ENCODE peak calls at places on chromosome 21, in ten cellular contexts. B is PC-3; Z is right cardiac atrium; E is CD8-positive, alpha-beta memory T cell; I is K562; X is epithelial cell of prostate; R is AG04450; W is ovary; S is breast epithelium; V is neuronal stem cell. C is an unnamed sample.
A peak's percentile ranks its signal among the peaks of the same experiment; 100 is the strongest.

GRCh38 chr21:38493549-38494253 is 4.6 kb downstream of the ERG start:
- DNase-seq in B (no peak), Z (no peak), E (no peak), I (no peak), X (no peak), R (no peak), W (no peak), S (no peak), V (no peak), C (no peak)

GRCh38 chr21:38788275-38788911 is 17.3 kb upstream of the ETS2 start:
- DNase-seq in B (no peak), Z (no peak), E (no peak), I (no peak), X (no peak), R (no peak), W (no peak), S (no peak), V (no peak), C (no peak)

GRCh38 chr21:38720074-38720473 is 85.7 kb upstream of the ETS2 start:
- DNase-seq in B (no peak), Z (no peak), E (no peak), I (no peak), X (no peak), R (no peak), W (no peak), S (no peak), V (no peak), C (no peak)

GRCh38 chr21:26072891-26073615 is 97.5 kb downstream of the APP start:
- DNase-seq in B (no peak), Z (no peak), E (no peak), I (no peak), X (no peak), R (peak; percentile 44), W (no peak), S (no peak), V (no peak), C (no peak)

GRCh38 chr21:34834852-34835501 is 166.2 kb downstream of the CLIC6 start:
- DNase-seq in B (no peak), Z (no peak), E (no peak), I (no peak), X (no peak), R (no peak), W (no peak), S (no peak), V (no peak), C (no peak)

GRCh38 chr21:15564907-15565306 is 164.9 kb upstream of the USP25 start:
- DNase-seq in B (no peak), Z (no peak), E (no peak), I (no peak), X (no peak), R (no peak), W (no peak), S (no peak), V (no peak), C (no peak)

GRCh38 chr21:46115441-46116188 is 17.7 kb downstream of the COL6A2 start:
- DNase-seq in B (no peak), Z (peak; percentile 13), E (no peak), I (no peak), X (no peak), R (no peak), W (peak; percentile 14), S (no peak), V (no peak), C (no peak)

GRCh38 chr21:26777166-26777565 is 68.0 kb downstream of the ADAMTS1 start:
- DNase-seq in B (no peak), Z (no peak), E (no peak), I (no peak), X (no peak), R (no peak), W (no peak), S (no peak), V (no peak), C (no peak)

GRCh38 chr21:26850116-26850643 is 5.0 kb upstream of the ADAMTS1 start:
- DNase-seq in B (peak; percentile 80), Z (no peak), E (no peak), I (peak; percentile 45), X (no peak), R (no peak), W (no peak), S (no peak), V (peak; percentile 36), C (no peak)

GRCh38 chr21:46159390-46159789 is 4.0 kb upstream of the FTCD start:
- DNase-seq in B (no peak), Z (no peak), E (no peak), I (no peak), X (no peak), R (no peak), W (no peak), S (no peak), V (no peak), C (no peak)

GRCh38 chr21:45366931-45367401 is 38.0 kb upstream of the COL18A1 start:
- DNase-seq in B (peak; percentile 90), Z (peak; percentile 89), E (no peak), I (peak; percentile 65), X (no peak), R (peak; percentile 93), W (peak; percentile 91), S (peak; percentile 34), V (no peak), C (no peak)

GRCh38 chr21:14911351-14911750 is 153.4 kb downstream of the NRIP1 start:
- DNase-seq in B (peak; percentile 74), Z (no peak), E (no peak), I (no peak), X (peak; percentile 16), R (no peak), W (no peak), S (no peak), V (no peak), C (no peak)

GRCh38 chr21:31897311-31897710 is 24.5 kb downstream of the HUNK start:
- DNase-seq in B (no peak), Z (no peak), E (no peak), I (no peak), X (no peak), R (no peak), W (no peak), S (no peak), V (no peak), C (no peak)

GRCh38 chr21:15826908-15827601 is 97.3 kb downstream of the USP25 start:
- DNase-seq in B (no peak), Z (no peak), E (no peak), I (no peak), X (no peak), R (no peak), W (no peak), S (no peak), V (no peak), C (no peak)

DNA sequence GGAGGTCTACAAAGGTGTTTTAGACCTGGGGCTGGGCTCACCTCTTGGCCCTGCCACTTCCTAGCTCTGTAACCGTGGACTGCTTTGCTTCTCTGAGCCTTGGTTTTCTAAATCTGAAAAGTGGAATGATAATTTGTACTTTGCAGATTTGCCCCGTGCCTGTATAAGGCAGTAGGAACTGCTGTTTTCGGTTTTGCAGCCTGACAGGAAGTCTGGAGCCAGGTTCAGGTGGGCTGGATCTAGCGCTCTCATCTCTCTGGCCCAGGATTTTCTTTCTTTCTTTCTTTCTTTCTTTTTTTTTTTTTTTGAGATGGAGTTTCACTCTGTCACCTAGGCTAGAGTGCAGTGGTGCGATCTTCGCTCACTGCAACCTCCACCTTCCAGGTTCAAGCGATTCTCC is 17.2 kb downstream of the IFNAR2 start:
- DNase-seq in B (no peak), Z (no peak), E (no peak), I (no peak), X (no peak), R (no peak), W (no peak), S (no peak), V (no peak), C (no peak)
- H3K27ac ChIP-seq in B (no peak overlapping the region), Z (peak overlapping the region; percentile 23), E (no peak overlapping the region), I (no peak overlapping the region), X (no peak overlapping the region), R (no peak overlapping the region), W (no peak overlapping the region), S (no peak overlapping the region), V (no peak overlapping the region), C (no peak overlapping the region)

DNA sequence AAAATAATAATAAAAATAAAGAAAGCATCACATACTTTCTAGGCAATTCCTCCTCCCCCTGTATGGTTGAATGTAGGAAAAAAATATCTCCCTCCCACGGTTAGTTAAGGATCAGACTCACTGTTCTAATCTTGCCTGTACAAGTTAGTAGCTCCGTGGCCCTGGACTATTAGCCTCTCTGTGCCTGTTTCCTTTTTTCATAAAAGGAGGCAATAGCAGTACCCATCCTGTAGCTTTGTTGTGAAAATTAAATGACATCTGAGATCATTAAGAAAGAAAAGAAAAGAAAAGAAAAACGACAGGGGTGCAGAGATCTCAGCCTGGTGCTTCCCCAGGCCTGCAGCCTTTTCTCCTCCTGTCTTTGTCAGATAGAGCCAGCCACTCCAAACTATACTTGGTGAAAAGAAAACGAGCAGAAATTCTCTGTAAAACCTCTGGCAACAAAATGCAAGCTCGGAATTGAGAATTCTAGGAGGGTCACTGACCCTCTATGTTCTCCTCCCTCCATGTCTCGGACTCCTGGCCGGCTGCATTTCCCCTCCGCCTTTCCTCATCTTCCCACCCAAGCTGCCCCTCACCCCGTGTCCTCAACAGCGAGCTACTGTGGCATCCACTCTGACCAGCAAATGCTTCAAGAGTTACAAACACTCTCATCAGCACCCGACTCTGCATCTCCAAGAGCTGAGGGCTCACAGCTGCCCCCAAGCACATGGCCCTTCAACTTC is 13.7 kb downstream of the RIPK4 start:
- DNase-seq in B (no peak), Z (no peak), E (no peak), I (no peak), X (no peak), R (no peak), W (no peak), S (no peak), V (no peak), C (no peak)
- H3K27ac ChIP-seq in B (no peak overlapping the region), Z (no peak overlapping the region), E (no peak overlapping the region), I (no peak overlapping the region), X (peak overlapping the region; percentile 97), R (no peak overlapping the region), W (no peak overlapping the region), S (no peak overlapping the region), V (no peak overlapping the region), C (no peak overlapping the region)

GRCh38 chr21:42401820-42402251 is 1.9 kb upstream of the UBASH3A start:
- DNase-seq in B (no peak), Z (no peak), E (no peak), I (no peak), X (no peak), R (no peak), W (no peak), S (no peak), V (no peak), C (no peak)
- H3K27ac ChIP-seq in B (no peak overlapping the region), Z (no peak overlapping the region), E (peak overlapping the region; percentile 35), I (peak overlapping the region; percentile 45), X (no peak overlapping the region), R (no peak overlapping the region), W (no peak overlapping the region), S (no peak overlapping the region), V (no peak overlapping the region), C (no peak overlapping the region)

DNA sequence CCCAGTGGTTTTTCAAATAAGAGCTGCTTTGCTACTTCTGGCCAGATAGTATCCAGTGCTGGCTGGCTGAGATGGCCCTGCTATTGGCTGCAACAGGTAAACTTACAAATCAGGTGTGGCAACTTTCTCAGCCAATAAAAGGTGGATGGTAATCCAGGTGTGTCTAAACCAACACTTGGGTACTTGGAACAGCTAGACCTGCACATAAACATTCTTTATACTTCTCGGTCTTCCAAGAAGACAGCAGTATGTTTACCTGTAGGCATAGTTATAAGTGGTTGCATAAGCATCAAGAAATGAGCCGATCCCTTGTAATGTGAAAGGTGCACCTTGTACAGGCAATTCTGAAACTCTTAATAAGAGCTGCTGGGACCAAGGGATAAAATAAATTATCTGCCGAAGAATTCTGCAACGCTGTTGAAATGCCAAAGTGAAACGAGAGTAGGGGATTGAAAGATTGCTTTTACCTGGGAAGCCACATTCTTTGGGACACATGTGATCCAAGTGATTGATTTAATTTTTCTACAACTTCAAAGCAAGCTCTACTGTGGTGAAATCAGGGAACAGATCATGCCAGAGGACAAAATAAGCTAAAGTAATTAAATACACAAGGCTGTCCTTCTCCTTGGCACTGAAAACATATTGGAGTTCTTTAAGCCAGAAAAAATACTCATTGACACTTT is at the start of gene CLDN8:
- DNase-seq in B (peak; percentile 79), Z (no peak), E (no peak), I (no peak), X (peak; percentile 41), R (no peak), W (no peak), S (peak; percentile 78), V (no peak), C (no peak)
- H3K27ac ChIP-seq in B (peak within 1 kb of the TSS; percentile 34), Z (no peak within 1 kb of the TSS), E (no peak within 1 kb of the TSS), I (no peak within 1 kb of the TSS), X (no peak within 1 kb of the TSS), R (no peak within 1 kb of the TSS), W (no peak within 1 kb of the TSS), S (peak within 1 kb of the TSS; percentile 73), V (no peak within 1 kb of the TSS), C (no peak within 1 kb of the TSS)

C was measured in caudate nucleus.